ENCODE peak calls at places on chromosomes 3 and 15, in five cellular contexts. One of them, this sample, is unnamed.

GRCh38 chr3:116318370-116318769 is 126.9 kb downstream of the LSAMP start:
- DNase-seq in neuronal stem cell: no peak
- DNase-seq in HAP-1: no peak
- DNase-seq in upper lobe of right lung: no peak
- DNase-seq in HepG2: no peak
- DNase-seq in this sample: no peak

GRCh38 chr3:87867001-87867400 is 191.8 kb downstream of the CGGBP1 start:
- DNase-seq in neuronal stem cell: no peak
- DNase-seq in HepG2: no peak
- DNase-seq in upper lobe of right lung: no peak
- DNase-seq in HAP-1: no peak
- DNase-seq in this sample: no peak

GRCh38 chr15:100183921-100184480 is 157.8 kb downstream of the ADAMTS17 start:
- DNase-seq in HAP-1: no peak
- DNase-seq in upper lobe of right lung: no peak
- DNase-seq in HepG2: no peak
- DNase-seq in neuronal stem cell: no peak
- DNase-seq in this sample: no peak

GRCh38 chr3:50189274-50189673 is 2.1 kb upstream of the GNAT1 start:
- DNase-seq in upper lobe of right lung: no peak
- DNase-seq in neuronal stem cell: peak; percentile 66
- DNase-seq in HAP-1: peak; percentile 73
- DNase-seq in HepG2: peak; percentile 78
- DNase-seq in this sample: no peak

GRCh38 chr15:67126551-67127333 is 61.3 kb downstream of the SMAD3 start:
- DNase-seq in neuronal stem cell: no peak
- DNase-seq in upper lobe of right lung: no peak
- DNase-seq in HepG2: peak; percentile 72
- DNase-seq in HAP-1: no peak
- DNase-seq in this sample: no peak

GRCh38 chr3:134255399-134255798 is 4.7 kb upstream of the RYK start:
- DNase-seq in neuronal stem cell: no peak
- DNase-seq in upper lobe of right lung: no peak
- DNase-seq in HepG2: no peak
- DNase-seq in HAP-1: no peak
- DNase-seq in this sample: no peak

GRCh38 chr15:49815937-49816336 is 195.1 kb downstream of the DTWD1 start:
- DNase-seq in HepG2: no peak
- DNase-seq in HAP-1: no peak
- DNase-seq in neuronal stem cell: no peak
- DNase-seq in upper lobe of right lung: no peak
- DNase-seq in this sample: no peak

GRCh38 chr15:67156426-67156825 is 91.0 kb downstream of the SMAD3 start:
- DNase-seq in HepG2: no peak
- DNase-seq in neuronal stem cell: no peak
- DNase-seq in upper lobe of right lung: no peak
- DNase-seq in HAP-1: no peak
- DNase-seq in this sample: no peak

GRCh38 chr3:38327335-38328009 is 19.1 kb upstream of the XYLB start:
- DNase-seq in neuronal stem cell: no peak
- DNase-seq in HepG2: no peak
- DNase-seq in upper lobe of right lung: no peak
- DNase-seq in HAP-1: no peak
- DNase-seq in this sample: no peak

GRCh38 chr3:122689587-122689986 is 8.9 kb downstream of the PARP14 start:
- DNase-seq in neuronal stem cell: no peak
- DNase-seq in HepG2: peak; percentile 58
- DNase-seq in HAP-1: no peak
- DNase-seq in upper lobe of right lung: no peak
- DNase-seq in this sample: no peak

GRCh38 chr3:142618917-142619401 is 22.8 kb downstream of the PLS1 start:
- DNase-seq in HAP-1: no peak
- DNase-seq in HepG2: peak; percentile 3
- DNase-seq in upper lobe of right lung: no peak
- DNase-seq in neuronal stem cell: no peak
- DNase-seq in this sample: no peak

GRCh38 chr3:176850498-176850897 is 346.8 kb downstream of the TBL1XR1 start:
- DNase-seq in HepG2: no peak
- DNase-seq in neuronal stem cell: no peak
- DNase-seq in upper lobe of right lung: no peak
- DNase-seq in HAP-1: no peak
- DNase-seq in this sample: no peak

GRCh38 chr15:72318408-72318942 is 1.5 kb downstream of the CELF6 start:
- DNase-seq in neuronal stem cell: no peak
- DNase-seq in HAP-1: peak; percentile 12
- DNase-seq in HepG2: no peak
- DNase-seq in upper lobe of right lung: no peak
- DNase-seq in this sample: no peak

GRCh38 chr3:69236808-69237707 is 114.7 kb upstream of the LMOD3 start:
- DNase-seq in neuronal stem cell: no peak
- DNase-seq in upper lobe of right lung: no peak
- DNase-seq in HepG2: no peak
- DNase-seq in HAP-1: no peak
- DNase-seq in this sample: no peak

GRCh38 chr3:58260261-58260731 is 22.7 kb downstream of the ABHD6 start:
- DNase-seq in HepG2: no peak
- DNase-seq in neuronal stem cell: no peak
- DNase-seq in HAP-1: no peak
- DNase-seq in upper lobe of right lung: no peak
- DNase-seq in this sample: no peak

GRCh38 chr15:25947336-25948080 is 84.4 kb upstream of the ATP10A start:
- DNase-seq in HAP-1: peak; percentile 73
- DNase-seq in HepG2: no peak
- DNase-seq in neuronal stem cell: peak; percentile 9
- DNase-seq in upper lobe of right lung: no peak
- DNase-seq in this sample: no peak

GRCh38 chr3:125470671-125471070 is 49.3 kb downstream of the SNX4 start:
- DNase-seq in HAP-1: no peak
- DNase-seq in neuronal stem cell: no peak
- DNase-seq in HepG2: no peak
- DNase-seq in upper lobe of right lung: no peak
- DNase-seq in this sample: no peak

GRCh38 chr15:63010920-63011693 is 31.4 kb upstream of the TPM1 start:
- DNase-seq in HAP-1: no peak
- DNase-seq in upper lobe of right lung: no peak
- DNase-seq in HepG2: peak; percentile 80
- DNase-seq in neuronal stem cell: no peak
- DNase-seq in this sample: no peak

GRCh38 chr3:42731476-42732195 is 29.0 kb upstream of the HHATL start:
- DNase-seq in upper lobe of right lung: no peak
- DNase-seq in HepG2: no peak
- DNase-seq in HAP-1: no peak
- DNase-seq in neuronal stem cell: no peak
- DNase-seq in this sample: no peak

GRCh38 chr15:80031841-80032240 is 27.6 kb upstream of the ZFAND6 start:
- DNase-seq in HepG2: no peak
- DNase-seq in upper lobe of right lung: no peak
- DNase-seq in HAP-1: no peak
- DNase-seq in neuronal stem cell: no peak
- DNase-seq in this sample: no peak

DNA sequence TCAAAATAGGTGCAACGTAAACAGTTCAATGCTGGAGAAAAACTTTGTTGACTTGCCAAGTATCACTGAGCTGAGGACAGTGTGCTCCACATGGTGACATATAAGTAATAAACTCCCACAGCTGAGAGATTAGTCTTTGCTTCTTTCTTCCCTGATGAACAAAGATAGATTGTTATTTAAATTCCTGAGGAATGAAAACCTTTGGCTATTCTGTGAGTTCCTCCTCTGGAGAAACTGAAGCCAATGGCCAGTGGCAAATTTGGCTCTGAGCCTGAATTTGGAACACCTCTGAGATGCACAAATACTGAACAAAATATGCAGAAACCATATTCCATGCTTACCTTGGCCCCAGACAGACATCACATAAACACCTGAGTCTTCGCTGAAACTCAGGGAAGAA is 63.3 kb downstream of the RPL22L1 start:
- DNase-seq in neuronal stem cell: no peak
- DNase-seq in HepG2: no peak
- DNase-seq in upper lobe of right lung: no peak
- DNase-seq in HAP-1: peak; percentile 52
- DNase-seq in this sample: no peak
- H3K4me1 ChIP-seq in neuronal stem cell: no peaks in the 10 kb centered on the region
- H3K4me1 ChIP-seq in HepG2: no peaks in the 10 kb centered on the region
- H3K4me1 ChIP-seq in upper lobe of right lung: no peaks in the 10 kb centered on the region
- H3K4me1 ChIP-seq in HAP-1: peaks cover 17% of the 10 kb centered on the region
- H3K4me1 ChIP-seq in this sample: no peaks in the 10 kb centered on the region

GRCh38 chr3:67739851-67740250 is 85.4 kb upstream of the SUCLG2 start:
- DNase-seq in HAP-1: no peak
- DNase-seq in neuronal stem cell: no peak
- DNase-seq in upper lobe of right lung: no peak
- DNase-seq in HepG2: no peak
- DNase-seq in this sample: no peak

GRCh38 chr3:67733269-67733950 is 79.0 kb upstream of the SUCLG2 start:
- DNase-seq in upper lobe of right lung: no peak
- DNase-seq in HepG2: no peak
- DNase-seq in neuronal stem cell: no peak
- DNase-seq in HAP-1: no peak
- DNase-seq in this sample: no peak

GRCh38 chr3:67737158-67737557 is 82.7 kb upstream of the SUCLG2 start:
- DNase-seq in HepG2: no peak
- DNase-seq in HAP-1: no peak
- DNase-seq in upper lobe of right lung: no peak
- DNase-seq in neuronal stem cell: no peak
- DNase-seq in this sample: no peak

DNA sequence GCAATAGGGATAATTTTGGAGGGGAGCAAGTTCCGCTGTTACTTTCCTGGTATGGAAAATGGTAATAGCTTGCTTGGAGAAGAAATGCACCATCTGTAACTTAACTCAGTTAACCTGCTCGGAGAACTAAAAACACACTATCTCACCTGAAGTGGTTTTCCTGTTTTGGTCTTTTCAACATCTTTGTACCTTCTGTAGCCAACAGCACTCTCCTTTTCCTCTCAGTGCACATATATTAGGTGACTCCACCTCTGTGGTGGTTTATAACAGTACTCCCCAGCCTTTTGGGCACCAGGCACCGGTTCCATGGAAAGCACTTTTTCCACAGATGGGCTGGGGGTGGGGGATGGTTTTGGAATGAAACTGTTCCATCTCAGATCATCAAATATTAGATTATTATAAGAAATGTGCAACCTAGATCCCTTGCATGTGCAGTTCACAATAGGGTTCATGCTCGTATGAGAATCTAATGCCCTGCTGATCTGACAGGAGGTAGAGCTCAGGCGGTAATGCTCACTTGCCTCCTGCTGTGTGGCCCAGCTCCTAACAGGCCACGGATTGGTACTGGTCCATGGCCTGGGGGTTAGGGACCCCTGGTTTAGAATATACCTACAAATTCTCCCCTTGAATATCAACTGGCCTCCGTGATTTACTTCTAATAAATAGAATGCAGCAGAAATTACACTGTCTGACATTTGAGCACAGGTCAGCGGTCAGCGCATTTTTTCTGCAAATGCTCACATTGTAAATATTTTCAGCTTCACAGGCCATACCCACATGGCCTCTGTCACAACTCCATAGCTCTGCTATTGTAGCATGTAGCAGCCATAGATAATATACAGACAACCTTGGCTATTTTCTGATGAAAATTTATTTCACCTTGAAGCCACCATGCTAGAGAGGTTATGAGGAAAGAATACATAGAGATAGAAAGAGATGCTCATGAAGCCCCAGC is 83.8 kb upstream of the SUCLG2 start:
- DNase-seq in HepG2: no peak
- DNase-seq in upper lobe of right lung: no peak
- DNase-seq in neuronal stem cell: no peak
- DNase-seq in HAP-1: no peak
- DNase-seq in this sample: no peak
- H3K4me3 ChIP-seq in HepG2: no peak overlapping the region
- H3K4me3 ChIP-seq in upper lobe of right lung: no peak overlapping the region
- H3K4me3 ChIP-seq in neuronal stem cell: no peak overlapping the region
- H3K4me3 ChIP-seq in HAP-1: no peak overlapping the region
- H3K4me3 ChIP-seq in this sample: no peak overlapping the region

GRCh38 chr3:44504566-44504965 is 27.1 kb upstream of the ZNF445 start:
- DNase-seq in upper lobe of right lung: no peak
- DNase-seq in HAP-1: no peak
- DNase-seq in HepG2: no peak
- DNase-seq in neuronal stem cell: no peak
- DNase-seq in this sample: no peak

GRCh38 chr3:44506961-44507360 is 29.5 kb upstream of the ZNF445 start:
- DNase-seq in neuronal stem cell: no peak
- DNase-seq in upper lobe of right lung: no peak
- DNase-seq in HAP-1: no peak
- DNase-seq in HepG2: no peak
- DNase-seq in this sample: no peak

GRCh38 chr3:44509393-44509921 is 32.0 kb upstream of the ZNF445 start:
- DNase-seq in upper lobe of right lung: no peak
- DNase-seq in HepG2: no peak
- DNase-seq in HAP-1: peak; percentile 38
- DNase-seq in neuronal stem cell: peak; percentile 17
- DNase-seq in this sample: no peak

GRCh38 chr3:44509985-44510360 is 32.5 kb upstream of the ZNF445 start:
- DNase-seq in upper lobe of right lung: no peak
- DNase-seq in HepG2: no peak
- DNase-seq in HAP-1: peak; percentile 9
- DNase-seq in neuronal stem cell: peak; percentile 2
- DNase-seq in this sample: no peak

DNA sequence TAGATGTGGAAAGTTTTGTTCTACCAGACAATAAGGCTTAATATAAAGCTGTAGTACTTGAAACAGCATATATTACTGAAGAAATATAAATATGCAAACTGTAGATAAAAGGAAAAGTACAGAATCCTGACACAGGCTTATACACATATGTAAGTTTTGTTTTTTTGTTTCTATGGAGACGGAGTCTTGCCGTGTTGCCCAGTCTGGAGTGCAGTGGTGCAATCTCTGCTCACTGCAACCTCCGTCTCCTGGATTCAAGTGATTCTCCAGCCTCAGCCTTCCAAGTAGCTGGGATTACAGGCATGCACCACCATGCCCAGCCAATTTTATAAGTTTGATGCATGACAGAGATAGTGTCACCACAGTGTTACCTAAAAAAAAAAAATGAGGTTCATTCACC is 29.1 kb upstream of the ZNF445 start:
- DNase-seq in HAP-1: no peak
- DNase-seq in neuronal stem cell: no peak
- DNase-seq in upper lobe of right lung: no peak
- DNase-seq in HepG2: no peak
- DNase-seq in this sample: no peak
- H3K9me3 ChIP-seq in HAP-1: peaks cover 5% of the 10 kb centered on the region
- H3K9me3 ChIP-seq in neuronal stem cell: peaks cover 12% of the 10 kb centered on the region
- H3K9me3 ChIP-seq in upper lobe of right lung: no peaks in the 10 kb centered on the region
- H3K9me3 ChIP-seq in HepG2: peaks cover 6% of the 10 kb centered on the region
- H3K9me3 ChIP-seq in this sample: peaks cover 35% of the 10 kb centered on the region

GRCh38 chr3:61875488-61875887 is 314.1 kb downstream of the PTPRG start:
- DNase-seq in upper lobe of right lung: no peak
- DNase-seq in HepG2: no peak
- DNase-seq in neuronal stem cell: no peak
- DNase-seq in HAP-1: no peak
- DNase-seq in this sample: no peak

GRCh38 chr3:61875976-61876671 is 314.8 kb downstream of the PTPRG start:
- DNase-seq in HAP-1: no peak
- DNase-seq in upper lobe of right lung: no peak
- DNase-seq in neuronal stem cell: no peak
- DNase-seq in HepG2: no peak
- DNase-seq in this sample: no peak

GRCh38 chr3:61875073-61875472 is 313.7 kb downstream of the PTPRG start:
- DNase-seq in HepG2: no peak
- DNase-seq in HAP-1: no peak
- DNase-seq in upper lobe of right lung: no peak
- DNase-seq in neuronal stem cell: no peak
- DNase-seq in this sample: no peak

GRCh38 chr3:61876797-61877196 is 315.4 kb downstream of the PTPRG start:
- DNase-seq in HepG2: no peak
- DNase-seq in HAP-1: no peak
- DNase-seq in neuronal stem cell: no peak
- DNase-seq in upper lobe of right lung: no peak
- DNase-seq in this sample: no peak

GRCh38 chr3:61877359-61877770 is 316.0 kb downstream of the PTPRG start:
- DNase-seq in HAP-1: no peak
- DNase-seq in HepG2: peak; percentile 25
- DNase-seq in upper lobe of right lung: no peak
- DNase-seq in neuronal stem cell: no peak
- DNase-seq in this sample: no peak
- H3K4me1 ChIP-seq in HAP-1: no peaks in the 10 kb centered on the region
- H3K4me1 ChIP-seq in HepG2: peaks cover 13% of the 10 kb centered on the region
- H3K4me1 ChIP-seq in upper lobe of right lung: peaks cover 31% of the 10 kb centered on the region
- H3K4me1 ChIP-seq in neuronal stem cell: no peaks in the 10 kb centered on the region
- H3K4me1 ChIP-seq in this sample: peaks cover 39% of the 10 kb centered on the region

This sample was measured in ascending aorta.